ENCODE peak calls at places on chromosomes 13 and 19, in four cellular contexts. C, R, K and L are unnamed samples.
A peak's percentile ranks its signal among the peaks of the same experiment; 100 is the strongest.

GRCh38 chr13:97125810-97126738 is 96.1 kb upstream of the MBNL2 start:
- DNase-seq in R (peak; percentile 52), C (no peak), K (no peak), L (no peak)

GRCh38 chr13:109146912-109147624 is 517.7 kb downstream of the MYO16 start:
- DNase-seq in K (no peak), C (no peak), R (peak; percentile 67), L (no peak)

GRCh38 chr19:567296-567900 is 5.0 kb upstream of the BSG start:
- DNase-seq in C (no peak), R (no peak), K (no peak), L (no peak)

GRCh38 chr13:79782541-79783216 is 301.7 kb downstream of the NDFIP2 start:
- DNase-seq in K (no peak), R (no peak), C (peak; percentile 70), L (peak; percentile 66)

GRCh38 chr19:23273022-23273593 is 22.9 kb upstream of the ZNF724 start:
- DNase-seq in K (no peak), R (no peak), C (peak; percentile 21), L (no peak)

GRCh38 chr13:42594577-42595571 is 20.9 kb downstream of the TNFSF11 start:
- DNase-seq in K (peak; percentile 9), R (peak; percentile 28), C (peak; percentile 57), L (peak; percentile 70)

GRCh38 chr19:57786286-57786685 is 16.8 kb downstream of the ZNF586 start:
- DNase-seq in C (no peak), R (no peak), K (no peak), L (no peak)

GRCh38 chr13:73715114-73715909 is 418.9 kb downstream of the KLF12 start:
- DNase-seq in K (peak; percentile 33), R (no peak), C (no peak), L (no peak)

GRCh38 chr13:105184221-105184620 is 1351.2 kb downstream of the EFNB2 start:
- DNase-seq in R (no peak), C (no peak), K (no peak), L (no peak)

GRCh38 chr13:53254495-53254894 is 225.9 kb downstream of the OLFM4 start:
- DNase-seq in K (no peak), R (no peak), C (no peak), L (peak; percentile 22)

GRCh38 chr19:575527-576506 is 3.4 kb downstream of the BSG start:
- DNase-seq in C (peak; percentile 60), R (peak; percentile 78), K (no peak), L (no peak)

GRCh38 chr19:6589711-6590457 is 1.1 kb downstream of the CD70 start:
- DNase-seq in K (no peak), C (no peak), R (no peak), L (no peak)

GRCh38 chr13:51435002-51435578 is 17.7 kb downstream of the INTS6 start:
- DNase-seq in R (no peak), C (no peak), K (no peak), L (no peak)

GRCh38 chr19:38073806-38074685 is 150.0 kb downstream of the DPF1 start:
- DNase-seq in K (no peak), R (no peak), C (no peak), L (no peak)

GRCh38 chr13:35833571-35834305 is 297.4 kb downstream of the DCLK1 start:
- DNase-seq in R (no peak), K (no peak), C (no peak), L (no peak)

GRCh38 chr19:27770095-27770494 is 1442.9 kb downstream of the UQCRFS1 start:
- DNase-seq in C (no peak), K (no peak), R (no peak), L (no peak)

GRCh38 chr19:32930567-32930966 is 41.2 kb downstream of the CEP89 start:
- DNase-seq in C (no peak), K (no peak), R (no peak), L (no peak)

GRCh38 chr19:17327654-17328516 is 6.8 kb downstream of the ANO8 start:
- DNase-seq in R (no peak), C (peak; percentile 66), K (peak; percentile 53), L (no peak)

GRCh38 chr19:39377373-39378362 is 13.2 kb downstream of the PAF1 start:
- DNase-seq in R (no peak), C (no peak), K (no peak), L (no peak)

GRCh38 chr13:35770756-35771291 is 294.3 kb upstream of the MAB21L1 start:
- DNase-seq in R (no peak), K (no peak), C (no peak), L (no peak)

GRCh38 chr19:55156202-55157063 is 1.1 kb downstream of the TNNI3 start:
- DNase-seq in K (peak; percentile 20), C (peak; percentile 46), R (peak; percentile 42), L (no peak)

GRCh38 chr19:6038634-6039405 is 60.9 kb upstream of the RANBP3 start:
- DNase-seq in K (no peak), R (no peak), C (no peak), L (no peak)

GRCh38 chr13:90918551-90918950 is 428.9 kb upstream of the MIR17HG start:
- DNase-seq in K (no peak), R (no peak), C (no peak), L (no peak)

GRCh38 chr13:40613192-40613818 is 53.1 kb downstream of the FOXO1 start:
- DNase-seq in R (no peak), K (peak; percentile 51), C (peak; percentile 47), L (no peak)

GRCh38 chr19:48390188-48391099 is 907 bp downstream of the KDELR1 start:
- DNase-seq in R (peak; percentile 63), K (peak; percentile 43), C (peak; percentile 70), L (no peak)

GRCh38 chr19:38044267-38045111 is 137.5 kb downstream of the SIPA1L3 start:
- DNase-seq in K (no peak), C (no peak), R (peak; percentile 19), L (no peak)

GRCh38 chr19:16327131-16327450 is 2.5 kb downstream of the KLF2 start:
- DNase-seq in R (no peak), K (no peak), C (no peak), L (no peak)
- H3K27me3 ChIP-seq in R (no peaks in the 10 kb centered on the region), K (no peaks in the 10 kb centered on the region), C (no peaks in the 10 kb centered on the region), L (peaks cover 43% of the 10 kb centered on the region)

GRCh38 chr13:30666113-30666512 is 48.4 kb downstream of the USPL1 start:
- DNase-seq in C (no peak), R (no peak), K (no peak), L (no peak)

GRCh38 chr13:30673669-30674521 is 56.2 kb downstream of the USPL1 start:
- DNase-seq in K (peak; percentile 86), C (peak; percentile 88), R (peak; percentile 92), L (no peak)

GRCh38 chr13:30668305-30668704 is 50.6 kb downstream of the USPL1 start:
- DNase-seq in R (no peak), C (no peak), K (no peak), L (no peak)

GRCh38 chr13:30667014-30667413 is 49.3 kb downstream of the USPL1 start:
- DNase-seq in C (no peak), R (no peak), K (no peak), L (no peak)

DNA sequence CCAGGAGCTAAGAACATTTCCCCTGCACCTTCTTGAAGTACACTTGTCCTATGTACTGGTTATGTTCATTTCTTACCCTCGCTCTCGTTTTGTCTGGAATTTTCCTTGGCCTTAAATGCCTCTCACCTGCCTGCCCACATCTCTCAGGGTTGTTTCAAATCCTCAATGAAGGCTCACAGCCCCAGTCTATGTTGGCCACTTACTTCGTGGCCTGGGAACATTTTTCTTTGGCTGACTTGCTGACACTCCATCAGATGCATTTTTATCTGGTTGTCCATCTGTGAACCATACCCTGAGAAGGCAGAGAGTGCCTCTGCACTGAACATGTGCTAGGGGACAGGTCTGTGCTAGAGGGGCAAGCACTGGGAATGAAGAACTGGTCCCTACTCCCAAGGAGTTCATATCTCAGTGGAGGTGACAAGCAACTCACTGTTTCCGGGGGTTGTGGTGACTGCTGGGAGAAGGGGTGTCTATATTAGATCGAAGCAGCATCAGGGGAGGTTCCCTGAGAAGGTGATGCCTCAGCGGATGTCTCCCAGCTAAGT is 53.6 kb downstream of the USPL1 start:
- DNase-seq in R (no peak), C (no peak), K (no peak), L (no peak)
- H3K36me3 ChIP-seq in R (no peaks in the 10 kb centered on the region), C (no peaks in the 10 kb centered on the region), K (no peaks in the 10 kb centered on the region), L (no peaks in the 10 kb centered on the region)

DNA sequence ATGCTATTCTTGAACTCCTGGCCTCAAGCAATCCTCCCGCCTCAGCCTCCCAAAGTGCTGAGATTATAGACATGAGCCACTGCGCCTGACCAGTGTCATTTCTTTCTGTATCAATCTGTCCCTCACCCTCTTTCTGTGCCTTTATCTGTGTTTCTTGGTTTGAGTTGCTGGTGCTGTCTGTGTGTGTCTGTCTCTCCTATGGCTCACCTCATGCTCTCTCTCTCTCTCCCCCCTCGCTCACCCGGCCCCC is 9.9 kb downstream of the IRF2BP1 start:
- DNase-seq in C (no peak), K (no peak), R (no peak), L (no peak)
- H3K4me3 ChIP-seq in C (no peak overlapping the region), K (no peak overlapping the region), R (no peak overlapping the region), L (no peak overlapping the region)

GRCh38 chr19:14471436-14472187 is 3.5 kb downstream of the PTGER1 start:
- DNase-seq in C (no peak), R (no peak), K (no peak), L (no peak)
- H3K27me3 ChIP-seq in C (peaks cover 15% of the 10 kb centered on the region), R (no peaks in the 10 kb centered on the region), K (peaks cover 23% of the 10 kb centered on the region), L (no peaks in the 10 kb centered on the region)

GRCh38 chr13:24284876-24285275 is 24.5 kb upstream of the C1QTNF9 start:
- DNase-seq in C (no peak), K (no peak), R (no peak), L (no peak)
- H3K36me3 ChIP-seq in C (peaks cover 22% of the 10 kb centered on the region), K (peaks cover 61% of the 10 kb centered on the region), R (no peaks in the 10 kb centered on the region), L (peaks cover 1% of the 10 kb centered on the region)

DNA sequence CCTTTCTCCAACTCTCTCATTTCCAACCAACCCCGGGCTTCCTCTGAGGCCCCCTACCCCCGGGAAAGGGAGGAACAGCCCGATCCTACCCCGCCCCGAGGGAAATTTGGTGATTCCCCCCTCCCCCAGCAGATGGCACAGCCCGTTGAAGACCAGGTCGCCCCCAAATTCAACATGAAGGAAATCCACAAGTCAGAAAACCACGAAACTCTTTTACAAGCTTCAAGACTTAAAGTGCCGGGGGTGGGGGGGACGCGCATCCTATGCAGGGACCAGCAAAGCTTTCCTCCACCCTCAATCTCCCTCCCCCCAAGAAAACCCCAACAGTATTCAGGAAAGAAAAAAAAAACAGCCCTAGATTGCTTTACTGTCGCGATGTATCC is 1.8 kb downstream of the TCF3 start:
- DNase-seq in K (peak; percentile 16), R (no peak), C (no peak), L (no peak)
- H3K4me3 ChIP-seq in K (peak overlapping the region; percentile 61), R (peak overlapping the region; percentile 63), C (no peak overlapping the region), L (peak overlapping the region; percentile 82)

DNA sequence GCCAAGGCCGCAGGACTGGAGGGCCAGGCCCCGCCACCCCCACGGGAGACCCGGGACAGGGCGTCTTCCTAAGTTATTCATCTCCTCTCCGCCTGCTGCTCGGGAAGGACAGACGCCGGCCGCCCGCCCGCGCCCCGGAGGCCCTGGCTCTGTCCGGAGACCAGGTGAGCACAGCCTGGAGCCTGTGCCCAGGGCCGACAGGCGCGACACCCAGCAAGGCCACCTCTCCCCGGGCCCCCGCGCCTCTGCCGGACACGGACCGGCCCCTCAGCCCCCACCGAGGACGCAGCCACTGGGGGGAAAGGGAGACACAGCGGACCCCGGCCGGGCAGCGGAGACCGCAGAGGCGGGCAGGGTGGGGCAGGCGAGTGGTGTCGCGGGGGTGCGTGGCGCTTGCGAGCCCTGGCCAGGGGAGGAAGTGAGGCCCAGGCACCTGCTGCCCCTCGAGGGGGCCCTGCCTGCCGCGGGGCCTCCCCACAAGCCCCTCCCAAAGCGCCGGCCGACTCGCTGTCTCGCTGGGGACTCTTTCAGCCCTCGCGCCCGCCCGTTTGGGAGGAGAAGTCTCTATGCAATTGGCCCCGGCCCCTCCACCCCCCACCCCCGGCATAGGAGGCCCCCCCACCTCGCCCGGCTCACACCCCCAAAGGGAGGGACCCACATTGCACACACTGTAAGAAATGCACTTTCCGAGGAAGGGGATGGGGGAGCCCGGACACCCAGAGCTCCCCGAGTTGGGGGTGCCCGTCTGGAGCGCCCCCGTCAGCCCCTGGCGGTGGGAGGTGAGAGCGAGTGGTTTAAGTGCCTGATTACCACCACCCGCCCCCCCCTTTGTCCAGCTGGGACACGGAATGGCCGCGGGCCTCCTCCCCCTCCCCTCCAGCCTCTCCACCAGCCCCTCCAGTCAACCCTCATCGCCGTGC is 17.0 kb downstream of the SMIM24 start:
- DNase-seq in K (no peak), R (no peak), C (no peak), L (no peak)
- H3K27me3 ChIP-seq in K (no peaks in the 10 kb centered on the region), R (no peaks in the 10 kb centered on the region), C (no peaks in the 10 kb centered on the region), L (peaks cover 18% of the 10 kb centered on the region)